ENCODE peak calls at places on chromosomes 11 and 22, in four cellular contexts. One of them, this sample, is unnamed.

GRCh38 chr11:34050967-34051348 is 573 bp upstream of the CAPRIN1 start:
- DNase-seq in psoas muscle: no peak
- DNase-seq in effector memory CD4-positive, alpha-beta T cell: no peak
- DNase-seq in stomach: no peak
- DNase-seq in this sample: no peak

GRCh38 chr22:43275545-43275981 is 67.6 kb downstream of the SCUBE1 start:
- DNase-seq in stomach: no peak
- DNase-seq in psoas muscle: no peak
- DNase-seq in effector memory CD4-positive, alpha-beta T cell: no peak
- DNase-seq in this sample: no peak

GRCh38 chr11:112523917-112524316 is 263.3 kb upstream of the PLET1 start:
- DNase-seq in stomach: no peak
- DNase-seq in effector memory CD4-positive, alpha-beta T cell: no peak
- DNase-seq in psoas muscle: no peak
- DNase-seq in this sample: no peak

GRCh38 chr11:99275521-99275920 is 254.8 kb downstream of the CNTN5 start:
- DNase-seq in psoas muscle: no peak
- DNase-seq in effector memory CD4-positive, alpha-beta T cell: no peak
- DNase-seq in stomach: no peak
- DNase-seq in this sample: no peak

GRCh38 chr22:41302016-41302767 is 867 bp downstream of the ZC3H7B start:
- DNase-seq in stomach: no peak
- DNase-seq in psoas muscle: no peak
- DNase-seq in effector memory CD4-positive, alpha-beta T cell: no peak
- DNase-seq in this sample: no peak

GRCh38 chr11:13152736-13153541 is 124.7 kb upstream of the BMAL1 start:
- DNase-seq in effector memory CD4-positive, alpha-beta T cell: no peak
- DNase-seq in stomach: no peak
- DNase-seq in psoas muscle: no peak
- DNase-seq in this sample: no peak

GRCh38 chr11:32438346-32438882 is 3.1 kb upstream of the WT1 start:
- DNase-seq in psoas muscle: no peak
- DNase-seq in effector memory CD4-positive, alpha-beta T cell: no peak
- DNase-seq in stomach: no peak
- DNase-seq in this sample: no peak

GRCh38 chr22:25039754-25040153 is 87.2 kb downstream of the KIAA1671 start:
- DNase-seq in stomach: no peak
- DNase-seq in psoas muscle: no peak
- DNase-seq in effector memory CD4-positive, alpha-beta T cell: no peak
- DNase-seq in this sample: no peak

GRCh38 chr11:68312117-68312779 is at the start of gene LRP5:
- DNase-seq in stomach: no peak
- DNase-seq in psoas muscle: no peak
- DNase-seq in effector memory CD4-positive, alpha-beta T cell: no peak
- DNase-seq in this sample: no peak

GRCh38 chr11:121572581-121573059 is 119.9 kb upstream of the SORL1-AS1 start:
- DNase-seq in effector memory CD4-positive, alpha-beta T cell: no peak
- DNase-seq in psoas muscle: no peak
- DNase-seq in stomach: no peak
- DNase-seq in this sample: no peak

GRCh38 chr22:17742528-17742902 is 31.8 kb downstream of the BID start:
- DNase-seq in psoas muscle: peak; percentile 56
- DNase-seq in effector memory CD4-positive, alpha-beta T cell: peak; percentile 47
- DNase-seq in stomach: peak; percentile 62
- DNase-seq in this sample: peak; percentile 58

GRCh38 chr11:58639103-58639502 is 16.6 kb downstream of the CNTF start:
- DNase-seq in stomach: no peak
- DNase-seq in psoas muscle: no peak
- DNase-seq in effector memory CD4-positive, alpha-beta T cell: no peak
- DNase-seq in this sample: no peak

GRCh38 chr11:78797559-78797958 is 222.9 kb upstream of the NARS2 start:
- DNase-seq in stomach: no peak
- DNase-seq in psoas muscle: no peak
- DNase-seq in effector memory CD4-positive, alpha-beta T cell: no peak
- DNase-seq in this sample: no peak

GRCh38 chr11:43282607-43283440 is 29.0 kb upstream of the API5 start:
- DNase-seq in stomach: no peak
- DNase-seq in psoas muscle: no peak
- DNase-seq in effector memory CD4-positive, alpha-beta T cell: no peak
- DNase-seq in this sample: peak; percentile 43

GRCh38 chr11:113989381-113989780 is 14.5 kb downstream of the HTR3A start:
- DNase-seq in psoas muscle: no peak
- DNase-seq in stomach: no peak
- DNase-seq in effector memory CD4-positive, alpha-beta T cell: no peak
- DNase-seq in this sample: no peak

GRCh38 chr22:44920183-44920582 is 89.6 kb downstream of the PHF21B start:
- DNase-seq in psoas muscle: no peak
- DNase-seq in effector memory CD4-positive, alpha-beta T cell: no peak
- DNase-seq in stomach: no peak
- DNase-seq in this sample: no peak

GRCh38 chr11:78773077-78773476 is 198.4 kb upstream of the NARS2 start:
- DNase-seq in stomach: no peak
- DNase-seq in psoas muscle: no peak
- DNase-seq in effector memory CD4-positive, alpha-beta T cell: no peak
- DNase-seq in this sample: no peak

GRCh38 chr11:87897921-87898320 is 277.3 kb downstream of the RAB38 start:
- DNase-seq in effector memory CD4-positive, alpha-beta T cell: no peak
- DNase-seq in stomach: no peak
- DNase-seq in psoas muscle: no peak
- DNase-seq in this sample: no peak

GRCh38 chr11:34234086-34234740 is 123.6 kb downstream of the ABTB2 start:
- DNase-seq in effector memory CD4-positive, alpha-beta T cell: peak; percentile 58
- DNase-seq in stomach: peak; percentile 58
- DNase-seq in psoas muscle: no peak
- DNase-seq in this sample: no peak

GRCh38 chr11:63762662-63763505 is 5.7 kb downstream of the ZFTA start:
- DNase-seq in stomach: peak; percentile 54
- DNase-seq in psoas muscle: peak; percentile 52
- DNase-seq in effector memory CD4-positive, alpha-beta T cell: no peak
- DNase-seq in this sample: peak; percentile 35

GRCh38 chr11:31817621-31818493 is 6.7 kb upstream of the PAX6 start:
- DNase-seq in stomach: no peak
- DNase-seq in psoas muscle: no peak
- DNase-seq in effector memory CD4-positive, alpha-beta T cell: no peak
- DNase-seq in this sample: no peak

GRCh38 chr22:19807161-19807913 is 46.8 kb downstream of the TBX1 start:
- DNase-seq in effector memory CD4-positive, alpha-beta T cell: no peak
- DNase-seq in stomach: no peak
- DNase-seq in psoas muscle: no peak
- DNase-seq in this sample: no peak

GRCh38 chr11:11320820-11321219 is 32.2 kb downstream of the CSNK2A3 start:
- DNase-seq in effector memory CD4-positive, alpha-beta T cell: no peak
- DNase-seq in psoas muscle: no peak
- DNase-seq in stomach: no peak
- DNase-seq in this sample: no peak

GRCh38 chr22:50440544-50441249 is 34.1 kb downstream of the SBF1 start:
- DNase-seq in psoas muscle: peak; percentile 9
- DNase-seq in effector memory CD4-positive, alpha-beta T cell: no peak
- DNase-seq in stomach: no peak
- DNase-seq in this sample: no peak
- H3K36me3 ChIP-seq in psoas muscle: peaks cover 9% of the 10 kb centered on the region
- H3K36me3 ChIP-seq in effector memory CD4-positive, alpha-beta T cell: peaks cover 42% of the 10 kb centered on the region
- H3K36me3 ChIP-seq in stomach: peaks cover 91% of the 10 kb centered on the region
- H3K36me3 ChIP-seq in this sample: peaks cover 92% of the 10 kb centered on the region

GRCh38 chr11:9922806-9923205 is 258.9 kb downstream of the SWAP70 start:
- DNase-seq in effector memory CD4-positive, alpha-beta T cell: no peak
- DNase-seq in psoas muscle: no peak
- DNase-seq in stomach: no peak
- DNase-seq in this sample: no peak

GRCh38 chr11:9927670-9928069 is 263.8 kb downstream of the SWAP70 start:
- DNase-seq in effector memory CD4-positive, alpha-beta T cell: no peak
- DNase-seq in stomach: no peak
- DNase-seq in psoas muscle: no peak
- DNase-seq in this sample: no peak

DNA sequence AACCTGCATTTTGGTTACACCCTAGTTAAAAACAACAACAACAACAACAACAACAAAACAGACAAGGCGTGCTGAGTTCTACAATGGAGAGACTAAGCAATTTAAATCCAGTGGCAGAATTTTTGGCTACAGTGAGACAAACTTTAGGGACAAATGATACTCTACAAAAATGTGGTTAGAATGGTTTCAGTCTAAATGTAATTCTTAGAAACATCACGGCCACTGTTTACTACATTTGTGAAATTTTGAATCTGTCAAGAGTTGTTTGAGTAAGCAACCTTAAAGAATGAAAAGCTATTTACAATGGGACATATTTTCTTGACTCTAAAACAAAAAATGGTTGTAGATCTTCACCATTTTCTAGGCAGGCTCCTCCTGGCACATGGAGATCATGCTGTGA is 259.4 kb downstream of the SWAP70 start:
- DNase-seq in stomach: no peak
- DNase-seq in psoas muscle: no peak
- DNase-seq in effector memory CD4-positive, alpha-beta T cell: no peak
- DNase-seq in this sample: no peak
- H3K4me3 ChIP-seq in stomach: no peak overlapping the region
- H3K4me3 ChIP-seq in psoas muscle: no peak overlapping the region
- H3K4me3 ChIP-seq in effector memory CD4-positive, alpha-beta T cell: no peak overlapping the region
- H3K4me3 ChIP-seq in this sample: no peak overlapping the region

GRCh38 chr11:65532388-65533064 is 7.6 kb downstream of the SCYL1 start:
- DNase-seq in stomach: no peak
- DNase-seq in effector memory CD4-positive, alpha-beta T cell: no peak
- DNase-seq in psoas muscle: no peak
- DNase-seq in this sample: no peak
- H3K36me3 ChIP-seq in stomach: peaks cover 98% of the 10 kb centered on the region
- H3K36me3 ChIP-seq in effector memory CD4-positive, alpha-beta T cell: peaks cover 62% of the 10 kb centered on the region
- H3K36me3 ChIP-seq in psoas muscle: peaks cover 6% of the 10 kb centered on the region
- H3K36me3 ChIP-seq in this sample: no peaks in the 10 kb centered on the region

DNA sequence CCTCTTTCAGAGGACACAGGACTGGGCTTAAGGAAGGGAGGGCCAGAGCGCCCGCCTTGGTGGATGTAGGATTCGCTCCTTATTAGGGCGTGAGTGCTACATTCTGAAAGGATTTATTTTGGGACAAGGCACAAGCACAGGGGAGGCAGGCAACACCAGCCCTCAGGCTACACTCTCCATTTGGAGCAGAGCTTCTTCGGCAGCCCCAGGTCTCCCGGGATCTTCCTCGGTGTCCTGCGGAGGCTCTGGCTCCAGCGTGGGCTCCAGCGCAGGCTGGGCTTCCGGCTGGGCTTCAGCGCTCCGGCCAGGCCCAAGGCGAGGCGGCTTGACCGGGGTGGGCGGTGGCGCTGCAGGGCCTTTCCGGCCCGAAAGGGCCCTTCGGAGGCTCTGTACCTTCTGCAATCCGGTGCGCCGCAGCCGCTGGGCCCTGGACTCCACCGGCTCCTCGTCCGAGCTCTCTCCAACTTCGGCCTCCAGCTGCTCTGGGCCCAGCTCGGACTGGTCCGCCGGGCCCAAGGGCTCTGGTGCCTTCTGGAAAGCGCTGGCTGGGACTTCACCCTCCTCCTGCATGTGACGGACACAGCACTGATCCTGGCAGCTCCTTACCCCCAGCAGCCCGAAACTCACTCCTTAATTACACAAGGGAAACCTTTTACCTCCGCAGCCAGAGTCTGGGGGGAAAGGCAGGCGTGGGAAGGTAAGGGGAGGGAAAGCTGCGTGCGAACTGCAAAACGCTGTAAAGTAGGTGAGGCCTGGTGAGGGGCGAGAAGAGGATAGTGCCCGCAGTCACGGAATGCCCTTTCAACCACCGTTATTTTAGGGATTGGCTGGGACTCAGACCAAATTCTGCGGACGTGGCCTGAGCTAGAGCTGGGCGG is 1.1 kb downstream of the CAVIN3 start:
- DNase-seq in stomach: peak; percentile 40
- DNase-seq in psoas muscle: peak; percentile 56
- DNase-seq in effector memory CD4-positive, alpha-beta T cell: no peak
- DNase-seq in this sample: peak; percentile 67
- H3K4me3 ChIP-seq in stomach: peak overlapping the region; percentile 70
- H3K4me3 ChIP-seq in psoas muscle: peak overlapping the region; percentile 78
- H3K4me3 ChIP-seq in effector memory CD4-positive, alpha-beta T cell: no peak overlapping the region
- H3K4me3 ChIP-seq in this sample: peak overlapping the region; percentile 66

GRCh38 chr22:22752199-22752555 is 107.8 kb downstream of the GGTLC2 start:
- DNase-seq in effector memory CD4-positive, alpha-beta T cell: no peak
- DNase-seq in stomach: no peak
- DNase-seq in psoas muscle: no peak
- DNase-seq in this sample: no peak

GRCh38 chr22:22751043-22751603 is 106.7 kb downstream of the GGTLC2 start:
- DNase-seq in stomach: no peak
- DNase-seq in psoas muscle: no peak
- DNase-seq in effector memory CD4-positive, alpha-beta T cell: no peak
- DNase-seq in this sample: no peak

GRCh38 chr22:22749167-22749758 is 104.8 kb downstream of the GGTLC2 start:
- DNase-seq in psoas muscle: no peak
- DNase-seq in stomach: no peak
- DNase-seq in effector memory CD4-positive, alpha-beta T cell: no peak
- DNase-seq in this sample: no peak

GRCh38 chr22:22748756-22749155 is 104.3 kb downstream of the GGTLC2 start:
- DNase-seq in effector memory CD4-positive, alpha-beta T cell: no peak
- DNase-seq in psoas muscle: no peak
- DNase-seq in stomach: no peak
- DNase-seq in this sample: no peak

DNA sequence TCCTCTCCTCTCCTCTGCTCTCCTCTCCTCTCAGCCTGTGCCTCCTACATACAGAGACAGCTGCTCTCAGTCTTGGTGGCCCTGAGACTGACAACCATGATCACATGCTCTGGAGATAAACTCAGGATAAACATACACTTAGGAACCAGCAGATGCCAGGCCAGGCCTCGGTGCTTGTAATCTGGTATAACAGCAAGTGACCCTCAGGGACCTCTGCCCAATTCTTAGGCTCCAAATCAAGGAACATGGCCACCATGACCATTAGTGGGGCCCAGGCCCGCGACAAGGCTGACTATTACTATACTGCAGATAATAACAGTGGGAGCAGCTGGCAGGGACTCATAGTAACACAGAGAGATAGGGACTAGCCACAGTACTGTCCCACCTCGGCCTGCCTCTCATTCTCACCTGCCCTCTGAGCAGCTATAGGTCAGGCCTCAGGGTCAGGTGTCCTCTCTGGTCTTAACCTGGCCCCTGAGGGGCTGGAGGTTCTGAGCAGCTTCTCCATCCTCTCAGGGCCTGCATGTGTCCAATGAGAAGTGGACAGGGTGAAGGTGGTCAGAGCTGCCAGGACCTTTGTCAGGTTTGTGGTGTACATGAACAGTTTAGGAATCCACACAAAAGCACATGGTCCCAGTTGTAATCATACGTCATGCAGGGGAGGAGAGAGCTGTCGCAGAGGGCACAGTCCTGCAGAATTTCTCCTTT is 106.1 kb downstream of the GGTLC2 start:
- DNase-seq in stomach: no peak
- DNase-seq in effector memory CD4-positive, alpha-beta T cell: no peak
- DNase-seq in psoas muscle: no peak
- DNase-seq in this sample: no peak
- H3K36me3 ChIP-seq in stomach: no peaks in the 10 kb centered on the region
- H3K36me3 ChIP-seq in effector memory CD4-positive, alpha-beta T cell: no peaks in the 10 kb centered on the region
- H3K36me3 ChIP-seq in psoas muscle: no peaks in the 10 kb centered on the region
- H3K36me3 ChIP-seq in this sample: no peaks in the 10 kb centered on the region

This sample was measured in heart right ventricle.